ENCODE peak calls at places on chromosomes 2 and 18, in four cellular contexts. B, X, Q and Y are unnamed samples.

GRCh38 chr18:23189099-23189498 is 53.8 kb downstream of the CABLES1 start:
- DNase-seq in B (no peak), X (no peak), Q (no peak), Y (no peak)

GRCh38 chr2:79219383-79219988 is 59.9 kb upstream of the REG3A start:
- DNase-seq in B (peak), X (peak), Q (peak), Y (peak)

GRCh38 chr2:239153806-239154591 is 246.8 kb downstream of the HDAC4 start:
- DNase-seq in B (no peak), X (no peak), Q (no peak), Y (no peak)

GRCh38 chr2:98455494-98455976 is 10.9 kb downstream of the INPP4A start:
- DNase-seq in B (no peak), X (peak), Q (no peak), Y (no peak)

GRCh38 chr18:36211612-36212065 is 24.3 kb downstream of the MOCOS start:
- DNase-seq in B (no peak), X (peak), Q (no peak), Y (no peak)

GRCh38 chr2:168348076-168348475 is 100.7 kb upstream of the STK39 start:
- DNase-seq in B (peak), X (no peak), Q (peak), Y (peak)

GRCh38 chr2:19228720-19229119 is 129.7 kb downstream of the OSR1 start:
- DNase-seq in B (no peak), X (no peak), Q (no peak), Y (no peak)

GRCh38 chr2:100321181-100321880 is 970 bp downstream of the LONRF2 start:
- DNase-seq in B (peak), X (no peak), Q (no peak), Y (peak)

GRCh38 chr2:12034303-12034861 is 287.9 kb downstream of the LPIN1 start:
- DNase-seq in B (no peak), X (no peak), Q (no peak), Y (no peak)

GRCh38 chr2:124967325-124967724 is 942.2 kb downstream of the CNTNAP5 start:
- DNase-seq in B (no peak), X (no peak), Q (no peak), Y (no peak)

GRCh38 chr2:197372582-197372981 is 62.0 kb upstream of the ANKRD44 start:
- DNase-seq in B (no peak), X (no peak), Q (no peak), Y (no peak)

GRCh38 chr2:138103156-138103555 is 138.9 kb downstream of the HNMT start:
- DNase-seq in B (no peak), X (no peak), Q (no peak), Y (no peak)

GRCh38 chr2:7992612-7993596 is 689.0 kb upstream of the ID2 start:
- DNase-seq in B (no peak), X (no peak), Q (no peak), Y (no peak)

GRCh38 chr18:42773870-42774269 is 341.6 kb downstream of the RIT2 start:
- DNase-seq in B (no peak), X (no peak), Q (no peak), Y (no peak)

GRCh38 chr18:65751145-65752085 is 603 bp downstream of the CDH7 start:
- DNase-seq in B (no peak), X (no peak), Q (no peak), Y (no peak)

GRCh38 chr2:201730651-201731280 is 32.3 kb upstream of the MPP4 start:
- DNase-seq in B (no peak), X (no peak), Q (no peak), Y (no peak)

GRCh38 chr18:23710068-23710527 is 20.8 kb downstream of the LAMA3 start:
- DNase-seq in B (peak), X (no peak), Q (no peak), Y (peak)

GRCh38 chr2:96260404-96261260 is 5.2 kb downstream of the TMEM127 start:
- DNase-seq in B (peak), X (no peak), Q (peak), Y (peak)

GRCh38 chr2:37376421-37377186 is 32.2 kb downstream of the QPCT start:
- DNase-seq in B (no peak), X (peak), Q (no peak), Y (no peak)

GRCh38 chr2:69483696-69484095 is 46.5 kb upstream of the NFU1 start:
- DNase-seq in B (peak), X (no peak), Q (peak), Y (no peak)

GRCh38 chr2:235836416-235837042 is 331.7 kb downstream of the GBX2 start:
- DNase-seq in B (no peak), X (no peak), Q (no peak), Y (no peak)

GRCh38 chr2:18251486-18251885 is 309.0 kb downstream of the RDH14 start:
- DNase-seq in B (no peak), X (no peak), Q (no peak), Y (no peak)

GRCh38 chr2:227248876-227249275 is 76.2 kb upstream of the MFF start:
- DNase-seq in B (no peak), X (no peak), Q (no peak), Y (no peak)

GRCh38 chr2:235495373-235496238 is 1.8 kb downstream of the AGAP1 start:
- DNase-seq in B (no peak), X (no peak), Q (no peak), Y (no peak)

GRCh38 chr18:42583197-42583776 is 532.2 kb downstream of the RIT2 start:
- DNase-seq in B (no peak), X (no peak), Q (no peak), Y (no peak)

GRCh38 chr2:231933916-231934401 is 7.8 kb upstream of the NPPC start:
- DNase-seq in B (no peak), X (no peak), Q (no peak), Y (no peak)

GRCh38 chr2:2229898-2230817 is 100.9 kb downstream of the MYT1L start:
- DNase-seq in B (peak), X (no peak), Q (no peak), Y (no peak)

GRCh38 chr2:73906847-73907505 is 14.2 kb downstream of the ACTG2 start:
- DNase-seq in B (no peak), X (no peak), Q (no peak), Y (no peak)

GRCh38 chr2:160652236-160652635 is 158.6 kb upstream of the RBMS1 start:
- DNase-seq in B (no peak), X (no peak), Q (no peak), Y (no peak)

GRCh38 chr2:214465386-214466146 is 54.7 kb downstream of the VWC2L start:
- DNase-seq in B (no peak), X (no peak), Q (peak), Y (no peak)

GRCh38 chr2:176455865-176456291 is 186.6 kb downstream of the MTX2 start:
- DNase-seq in B (peak), X (no peak), Q (no peak), Y (no peak)
- TF ChIP-seq CHD4 in B (no peak), X (no peak), Q (no peak), Y (no peak)

DNA sequence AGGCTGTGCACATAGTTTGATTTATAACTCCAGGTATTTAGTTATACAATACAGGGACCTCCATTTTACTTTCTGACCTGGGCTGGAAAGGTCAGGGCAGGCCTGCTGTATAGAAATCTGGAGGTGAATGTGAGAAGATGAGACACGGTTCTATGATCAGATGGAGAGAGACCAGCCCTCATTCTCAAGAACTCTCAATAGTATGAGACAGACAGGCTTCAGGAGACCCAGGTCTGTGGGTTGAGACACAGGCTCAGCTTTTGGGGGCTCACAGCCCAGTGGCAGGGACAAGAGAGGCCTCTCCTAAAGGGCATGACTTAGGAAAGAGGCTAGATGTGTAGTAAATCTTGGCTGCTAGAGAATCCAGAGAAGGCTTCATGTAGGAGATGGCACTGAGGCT is 719 bp upstream of the ATP6V1B1 start:
- DNase-seq in B (no peak), X (no peak), Q (no peak), Y (no peak)
- TF ChIP-seq CHD4 in B (no peak), X (no peak), Q (no peak), Y (no peak)

GRCh38 chr18:21499997-21500396 is 100.5 kb downstream of the ESCO1 start:
- DNase-seq in B (no peak), X (no peak), Q (no peak), Y (no peak)

GRCh38 chr18:21509062-21509461 is 91.4 kb downstream of the ESCO1 start:
- DNase-seq in B (no peak), X (no peak), Q (no peak), Y (no peak)

GRCh38 chr18:21502661-21503060 is 97.8 kb downstream of the ESCO1 start:
- DNase-seq in B (no peak), X (no peak), Q (no peak), Y (no peak)

GRCh38 chr18:21508302-21508701 is 92.2 kb downstream of the ESCO1 start:
- DNase-seq in B (no peak), X (no peak), Q (no peak), Y (no peak)

DNA sequence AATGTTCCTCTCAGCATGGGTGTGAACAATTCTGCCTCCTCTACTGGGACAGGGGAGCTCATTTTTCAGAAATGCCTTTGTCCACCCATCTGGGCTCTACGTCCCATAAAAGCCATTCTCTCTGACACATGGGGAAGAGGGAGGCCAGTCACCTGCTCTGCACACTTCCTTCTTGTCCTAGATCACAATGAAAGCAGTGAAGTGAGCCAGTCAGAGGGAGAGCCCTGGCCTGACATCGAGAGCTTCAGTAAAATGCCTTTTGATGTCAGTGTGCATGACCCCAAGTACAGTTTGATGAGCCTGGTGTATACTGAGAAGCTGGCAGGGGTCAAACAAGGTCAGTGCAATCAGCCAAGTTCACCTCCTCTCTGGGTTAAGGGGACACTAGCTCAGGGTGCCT is 95.3 kb downstream of the ESCO1 start:
- DNase-seq in B (no peak), X (no peak), Q (no peak), Y (no peak)
- TF ChIP-seq CHD4 in B (no peak), X (no peak), Q (no peak), Y (no peak)

DNA sequence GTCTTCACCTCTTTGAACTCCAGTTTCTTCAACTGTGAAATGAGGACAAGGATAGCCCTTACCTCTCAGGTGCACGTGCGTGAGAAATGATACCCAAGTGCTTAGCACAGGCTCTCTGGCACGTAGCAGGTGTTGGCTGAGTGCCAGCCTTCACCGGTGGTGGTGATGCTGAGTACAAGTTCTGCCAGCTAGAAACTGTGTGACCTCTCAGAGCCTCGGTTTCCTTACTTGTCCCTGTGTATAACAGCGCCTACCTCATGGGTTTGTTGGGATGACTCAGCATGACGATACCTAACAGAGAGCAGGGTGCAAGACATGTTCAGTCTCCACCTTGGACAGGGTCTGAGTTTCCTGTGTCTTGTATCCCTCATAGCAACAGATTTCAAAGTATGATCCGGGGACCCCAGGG is 205.1 kb downstream of the TNS1 start:
- DNase-seq in B (no peak), X (no peak), Q (no peak), Y (peak)
- TF ChIP-seq CHD4 in B (no peak), X (no peak), Q (no peak), Y (no peak)

GRCh38 chr2:223057545-223057944 is 5.6 kb downstream of the KCNE4 start:
- DNase-seq in B (no peak), X (no peak), Q (no peak), Y (no peak)
- TF ChIP-seq CHD4 in B (no peak), X (no peak), Q (no peak), Y (no peak)

DNA sequence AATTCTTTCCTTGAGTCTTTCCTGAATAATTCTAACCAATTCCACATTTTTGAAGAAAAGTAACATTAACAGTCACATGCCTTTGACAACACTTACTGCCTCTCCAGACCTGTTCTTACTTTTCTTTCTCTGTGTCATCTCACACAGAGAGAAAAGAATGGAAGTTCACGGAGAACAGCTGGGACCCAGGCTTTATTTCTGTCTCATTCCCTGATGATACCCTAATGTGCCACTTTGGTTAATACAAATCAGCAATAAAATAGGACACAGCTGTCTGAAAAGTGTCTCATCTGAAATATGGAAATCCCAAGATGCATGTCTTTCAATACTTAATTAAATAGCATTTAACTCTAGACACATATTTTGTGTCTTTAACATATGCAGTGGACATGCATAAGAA is 42.1 kb upstream of the RAB27B start:
- DNase-seq in B (no peak), X (no peak), Q (no peak), Y (no peak)
- TF ChIP-seq CHD4 in B (no peak), X (no peak), Q (no peak), Y (no peak)

GRCh38 chr2:314561-315336 is 26.9 kb upstream of the ALKAL2 start:
- DNase-seq in B (no peak), X (no peak), Q (no peak), Y (no peak)
- TF ChIP-seq CHD4 in B (no peak), X (no peak), Q (no peak), Y (no peak)

GRCh38 chr2:63055510-63056308 is 5.1 kb downstream of the OTX1 start:
- DNase-seq in B (no peak), X (no peak), Q (no peak), Y (no peak)
- TF ChIP-seq CHD4 in B (no peak), X (no peak), Q (no peak), Y (no peak)